ENCODE peak calls at places on chromosomes 16 and 17, in six cellular contexts. V, S, C, J, U and R are unnamed samples.

GRCh38 chr16:22318690-22319358 is 21.6 kb downstream of the POLR3E start:
- DNase-seq in V (no peak), S (peak; percentile 50), C (no peak), J (peak; percentile 50), U (peak; percentile 48), R (peak; percentile 31)

GRCh38 chr17:51645056-51645455 is 384.7 kb downstream of the UTP18 start:
- DNase-seq in S (no peak), C (no peak), V (no peak), U (no peak), J (no peak), R (no peak)

GRCh38 chr16:53417011-53417410 is 17.3 kb upstream of the RBL2 start:
- DNase-seq in J (no peak), C (no peak), S (no peak), U (no peak), V (no peak), R (no peak)

GRCh38 chr16:85258166-85258565 is 145.9 kb upstream of the CIBAR2 start:
- DNase-seq in U (no peak), V (peak; percentile 62), S (no peak), J (no peak), C (no peak), R (no peak)

GRCh38 chr16:82439678-82440293 is 187.0 kb upstream of the CDH13 start:
- DNase-seq in V (no peak), J (no peak), S (no peak), C (no peak), U (peak; percentile 42), R (no peak)

GRCh38 chr17:50785942-50786570 is 18.7 kb upstream of the ANKRD40CL start:
- DNase-seq in U (peak; percentile 42), V (no peak), C (no peak), S (no peak), J (no peak), R (no peak)

GRCh38 chr16:79754081-79754872 is 153.7 kb upstream of the MAF start:
- DNase-seq in S (no peak), C (no peak), J (no peak), U (no peak), V (no peak), R (no peak)

GRCh38 chr17:43212641-43213490 is 1.2 kb downstream of the TMEM106A start:
- DNase-seq in U (no peak), V (no peak), J (no peak), S (no peak), C (no peak), R (peak; percentile 25)

GRCh38 chr16:85637808-85638186 is 24.7 kb downstream of the GSE1 start:
- DNase-seq in U (no peak), S (no peak), C (no peak), J (no peak), V (peak; percentile 59), R (no peak)

GRCh38 chr16:60655514-60656153 is 1380.6 kb downstream of the CDH8 start:
- DNase-seq in S (no peak), J (no peak), U (no peak), C (no peak), V (no peak), R (no peak)

GRCh38 chr17:73757324-73757942 is 113.2 kb upstream of the SDK2 start:
- DNase-seq in C (no peak), J (no peak), U (no peak), S (no peak), V (peak; percentile 24), R (no peak)

GRCh38 chr16:716250-716607 is 1.3 kb downstream of the METRN start:
- DNase-seq in V (no peak), S (no peak), U (no peak), J (no peak), C (peak; percentile 88), R (no peak)